ENCODE peak calls at places on chromosomes 6 and 20, in six cellular contexts. W is HS-27A; O is lower lobe of right lung; F is AG09319; I is effector memory CD8-positive, alpha-beta T cell; M is progenitor cell of endocrine pancreas. E is an unnamed sample.

GRCh38 chr6:165922309-165922794 is 245.3 kb downstream of the TBXT start:
- DNase-seq in F (no peak), M (no peak), I (no peak), W (no peak), O (no peak), E (no peak)

GRCh38 chr6:25279748-25280616 is 808 bp downstream of the CARMIL1 start:
- DNase-seq in M (peak; percentile 33), I (no peak), O (peak; percentile 56), F (no peak), W (no peak), E (no peak)

GRCh38 chr6:163652328-163652727 is 237.8 kb downstream of the QKI start:
- DNase-seq in F (no peak), M (no peak), O (no peak), W (no peak), I (no peak), E (no peak)

GRCh38 chr6:109455502-109456282 is at the start of gene MICAL1:
- DNase-seq in O (peak; percentile 91), F (no peak), W (no peak), M (peak; percentile 68), I (peak; percentile 73), E (peak; percentile 60)

GRCh38 chr6:25486580-25486979 is 165.4 kb upstream of the SCGN start:
- DNase-seq in I (no peak), O (no peak), F (no peak), M (no peak), W (no peak), E (no peak)

GRCh38 chr6:166584813-166585429 is 1.6 kb downstream of the RAMACL start:
- DNase-seq in I (no peak), F (no peak), W (no peak), O (no peak), M (no peak), E (no peak)

GRCh38 chr20:56871691-56872090 is 242.6 kb downstream of the TFAP2C start:
- DNase-seq in O (no peak), M (no peak), I (no peak), F (no peak), W (no peak), E (no peak)

GRCh38 chr20:20528896-20529295 is 161.0 kb downstream of the INSM1 start:
- DNase-seq in O (no peak), I (no peak), W (no peak), M (no peak), F (no peak), E (no peak)

GRCh38 chr6:157755752-157756411 is 67.2 kb upstream of the SNX9 start:
- DNase-seq in M (no peak), W (no peak), I (no peak), F (no peak), O (no peak), E (no peak)

GRCh38 chr6:106114492-106114891 is 28.4 kb downstream of the PRDM1 start:
- DNase-seq in O (no peak), F (no peak), M (no peak), W (no peak), I (peak; percentile 37), E (no peak)

E was measured in Jurkat, Clone E6-1.